ENCODE peak calls at places on chromosomes 16 and 17, in five cellular contexts. L is HFFc6; F is psoas muscle; P is CD4-positive, alpha-beta T cell; K is fibroblast of pulmonary artery. C is an unnamed sample.

GRCh38 chr17:2212328-2212981 is 91.1 kb downstream of the SMG6 start:
- DNase-seq in K (peak), P (no peak), F (peak), L (peak), C (no peak)

GRCh38 chr17:68294196-68294555 is 2.9 kb downstream of the ARSG start:
- DNase-seq in F (no peak), P (no peak), L (no peak), K (no peak), C (no peak)

GRCh38 chr17:61235821-61236197 is 163.8 kb upstream of the TBX2 start:
- DNase-seq in F (no peak), P (no peak), K (peak), L (peak), C (no peak)

GRCh38 chr16:80120899-80121521 is 419.8 kb upstream of the DYNLRB2 start:
- DNase-seq in K (no peak), P (no peak), F (no peak), L (no peak), C (no peak)

GRCh38 chr17:31527606-31528005 is 136.1 kb downstream of the RAB11FIP4 start:
- DNase-seq in K (peak), L (peak), F (no peak), P (no peak), C (no peak)

GRCh38 chr17:15981208-15981607 is 18.3 kb downstream of the ZSWIM7 start:
- DNase-seq in F (no peak), P (no peak), L (no peak), K (no peak), C (no peak)

GRCh38 chr16:85716680-85717038 is 27.9 kb upstream of the GINS2 start:
- DNase-seq in K (no peak), F (no peak), P (no peak), L (no peak), C (no peak)

GRCh38 chr16:31696968-31697743 is 169.5 kb downstream of the AHSP start:
- DNase-seq in F (no peak), P (no peak), L (peak), K (peak), C (peak)

GRCh38 chr17:61770043-61770442 is 93.3 kb downstream of the BRIP1 start:
- DNase-seq in F (no peak), K (no peak), P (no peak), L (peak), C (no peak)

GRCh38 chr17:17494499-17495447 is 1.4 kb downstream of the RASD1 start:
- DNase-seq in F (peak), L (no peak), K (peak), P (no peak), C (no peak)
- TF ChIP-seq CTCF in F (no peak), L (no peak), K (no peak), P (no peak), C (no peak)

GRCh38 chr17:58352843-58353719 is 1.1 kb upstream of the SUPT4H1 start:
- DNase-seq in K (peak), L (peak), P (no peak), F (no peak), C (no peak)
- TF ChIP-seq CTCF in K (no peak), L (no peak), P (no peak), F (no peak), C (no peak)

GRCh38 chr16:1575578-1575977 is 36.3 kb downstream of the IFT140 start:
- DNase-seq in F (no peak), K (no peak), L (no peak), P (no peak), C (no peak)

GRCh38 chr16:1581804-1582203 is 30.1 kb downstream of the IFT140 start:
- DNase-seq in K (no peak), F (no peak), P (no peak), L (no peak), C (no peak)

GRCh38 chr16:1580956-1581355 is 30.9 kb downstream of the IFT140 start:
- DNase-seq in P (no peak), F (no peak), L (no peak), K (no peak), C (no peak)

GRCh38 chr16:1580256-1580655 is 31.6 kb downstream of the IFT140 start:
- DNase-seq in L (no peak), P (no peak), F (no peak), K (no peak), C (no peak)

DNA sequence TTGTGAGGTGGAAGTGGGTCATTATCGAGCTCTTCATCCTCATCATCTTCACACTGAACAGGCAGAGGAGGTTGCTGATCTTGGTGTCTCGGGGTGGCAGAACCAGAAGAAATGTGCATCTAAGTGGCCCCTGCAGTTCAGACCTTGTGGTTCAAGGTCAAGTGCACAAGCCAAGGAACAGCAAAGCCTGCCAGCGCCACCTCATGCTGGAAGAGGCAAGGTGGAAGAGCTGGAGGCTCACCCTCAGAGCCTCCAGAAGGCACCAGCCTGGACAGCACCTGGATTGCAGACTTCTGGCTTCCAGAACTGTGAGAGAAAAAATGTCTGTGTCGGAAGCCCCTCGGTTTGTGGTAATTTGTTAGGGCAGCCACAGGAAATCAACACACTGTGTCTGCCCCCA is 32.7 kb downstream of the IFT140 start:
- DNase-seq in K (no peak), F (no peak), P (no peak), L (no peak), C (no peak)
- TF ChIP-seq CTCF in K (no peak), F (no peak), P (no peak), L (no peak), C (no peak)

DNA sequence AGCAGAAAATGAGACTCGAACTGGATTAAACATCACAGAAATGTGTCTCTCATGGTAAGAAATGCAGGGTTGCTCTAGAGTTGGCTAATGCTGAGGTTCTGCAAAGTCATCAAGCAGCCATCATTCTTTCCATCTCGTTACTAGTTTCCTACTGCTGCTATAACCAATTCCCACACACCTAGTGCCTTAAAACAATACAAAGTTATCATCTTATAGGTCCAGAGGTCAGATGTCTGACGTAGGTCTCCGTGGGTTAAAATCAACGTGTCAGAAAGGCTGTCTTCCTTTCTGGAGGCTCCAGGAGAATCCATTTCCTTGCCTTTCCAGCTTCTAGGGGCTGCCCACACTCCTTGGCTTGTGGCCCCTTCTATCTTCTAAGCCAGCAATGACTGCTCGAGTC is 118.6 kb downstream of the STX8 start:
- DNase-seq in L (no peak), F (no peak), K (no peak), P (no peak), C (no peak)
- TF ChIP-seq CTCF in L (no peak), F (no peak), K (no peak), P (no peak), C (no peak)

GRCh38 chr17:49966767-49967166 is 2.2 kb upstream of the DLX4 start:
- DNase-seq in K (no peak), P (no peak), F (no peak), L (no peak), C (no peak)
- TF ChIP-seq CTCF in K (no peak), P (no peak), F (no peak), L (no peak), C (no peak)

C was measured in MCF 10A.